ENCODE peak calls at places on chromosomes 12 and 14, in six cellular contexts. T is body of pancreas, G is foreskin fibroblast, I is AG08395, O is mesendoderm, Y is SW480. X is an unnamed sample.

GRCh38 chr14:27228053-27228452 is 630.2 kb upstream of the NOVA1 start:
- DNase-seq in T (no peak), G (no peak), I (no peak), O (no peak), Y (no peak), X (no peak)

GRCh38 chr12:48968004-48968403 is 3.5 kb downstream of the WNT10B start:
- DNase-seq in T (no peak), G (no peak), I (no peak), O (no peak), Y (no peak), X (no peak)

GRCh38 chr12:30301291-30301690 is 394.4 kb downstream of the IPO8 start:
- DNase-seq in T (no peak), G (no peak), I (no peak), O (no peak), Y (no peak), X (no peak)

GRCh38 chr14:58362798-58363412 is 32.8 kb upstream of the TOMM20L start:
- DNase-seq in T (no peak), G (no peak), I (peak), O (peak), Y (peak), X (peak)

GRCh38 chr12:121536929-121537813 is 43.7 kb downstream of the KDM2B start:
- DNase-seq in T (peak), G (peak), I (peak), O (peak), Y (peak), X (peak)

GRCh38 chr14:32342151-32342853 is 13.2 kb downstream of the AKAP6 start:
- DNase-seq in T (no peak), G (no peak), I (no peak), O (peak), Y (no peak), X (no peak)

GRCh38 chr12:68809190-68810026 is 1.4 kb downstream of the MDM2 start:
- DNase-seq in T (no peak), G (no peak), I (no peak), O (no peak), Y (no peak), X (no peak)

GRCh38 chr12:26822051-26822450 is 10.9 kb downstream of the ITPR2 start:
- DNase-seq in T (no peak), G (no peak), I (no peak), O (no peak), Y (no peak), X (no peak)